ENCODE peak calls at places on chromosomes 12 and 14, in six cellular contexts. K is cardiac fibroblast, E is substantia nigra, A is cerebellar cortex, H is non-pigmented ciliary epithelial cell, J is mucosa of descending colon. T is an unnamed sample.

GRCh38 chr12:93223440-93224426 is 154.0 kb upstream of the NUDT4 start:
- DNase-seq in K (peak), E (no peak), A (no peak), H (no peak), J (no peak), T (no peak)

GRCh38 chr12:51415931-51416330 is 8.7 kb upstream of the SLC4A8 start:
- DNase-seq in K (no peak), E (no peak), A (no peak), H (no peak), J (no peak), T (no peak)

GRCh38 chr12:92927055-92927435 is 2.0 kb downstream of the EEA1 start:
- DNase-seq in K (peak), E (no peak), A (peak), H (no peak), J (no peak), T (peak)

GRCh38 chr12:26113194-26113654 is 11.6 kb downstream of the BHLHE41 start:
- DNase-seq in K (no peak), E (no peak), A (no peak), H (no peak), J (no peak), T (no peak)

GRCh38 chr14:73879027-73879426 is 7.6 kb upstream of the ZNF410 start:
- DNase-seq in K (no peak), E (no peak), A (no peak), H (no peak), J (no peak), T (no peak)

GRCh38 chr12:110224379-110225304 is 56.4 kb upstream of the ATP2A2 start:
- DNase-seq in K (peak), E (no peak), A (peak), H (peak), J (no peak), T (peak)

GRCh38 chr12:100572184-100572583 is 1.3 kb upstream of the GAS2L3 start:
- DNase-seq in K (no peak), E (no peak), A (no peak), H (no peak), J (no peak), T (no peak)

GRCh38 chr14:58151264-58151700 is 731 bp downstream of the ARMH4 start:
- DNase-seq in K (peak), E (no peak), A (peak), H (no peak), J (no peak), T (no peak)

GRCh38 chr14:93693914-93694313 is 94.4 kb downstream of the PRIMA1 start:
- DNase-seq in K (no peak), E (no peak), A (no peak), H (no peak), J (no peak), T (no peak)

GRCh38 chr14:38012056-38012455 is 195.6 kb upstream of the SSTR1 start:
- DNase-seq in K (no peak), E (no peak), A (no peak), H (no peak), J (no peak), T (no peak)

GRCh38 chr14:71119832-71120231 is 212.6 kb downstream of the PCNX1 start:
- DNase-seq in K (no peak), E (no peak), A (no peak), H (no peak), J (no peak), T (no peak)

GRCh38 chr12:55861871-55862270 is 19.1 kb upstream of the MMP19 start:
- DNase-seq in K (no peak), E (no peak), A (no peak), H (no peak), J (no peak), T (no peak)

GRCh38 chr12:54891717-54892478 is 37.6 kb downstream of the MUCL1 start:
- DNase-seq in K (no peak), E (no peak), A (no peak), H (no peak), J (no peak), T (no peak)

GRCh38 chr14:89973234-89973823 is 17.6 kb downstream of the TDP1 start:
- DNase-seq in K (peak), E (peak), A (peak), H (peak), J (no peak), T (peak)

GRCh38 chr14:35952584-35952983 is 126.4 kb downstream of the BRMS1L start:
- DNase-seq in K (no peak), E (no peak), A (no peak), H (no peak), J (no peak), T (no peak)

GRCh38 chr12:46367351-46368029 is 5.1 kb downstream of the SLC38A2 start:
- DNase-seq in K (peak), E (no peak), A (no peak), H (no peak), J (no peak), T (no peak)

GRCh38 chr14:81221579-81222102 is 882 bp upstream of the GTF2A1 start:
- DNase-seq in K (no peak), E (no peak), A (no peak), H (no peak), J (no peak), T (no peak)

GRCh38 chr12:94973202-94973601 is 30.3 kb downstream of the NDUFA12 start:
- DNase-seq in K (peak), E (no peak), A (no peak), H (peak), J (no peak), T (no peak)

GRCh38 chr12:74889563-74890236 is 319.9 kb downstream of the KCNC2 start:
- DNase-seq in K (peak), E (no peak), A (no peak), H (peak), J (no peak), T (peak)

GRCh38 chr12:93959657-93960056 is 188.7 kb upstream of the PLXNC1 start:
- DNase-seq in K (no peak), E (no peak), A (no peak), H (no peak), J (no peak), T (no peak)

GRCh38 chr12:48999371-49000131 is at the start of gene DDN:
- DNase-seq in K (peak), E (no peak), A (peak), H (no peak), J (peak), T (peak)

GRCh38 chr12:12024958-12025682 is 45.6 kb upstream of the BCL2L14 start:
- DNase-seq in K (no peak), E (no peak), A (no peak), H (no peak), J (peak), T (no peak)

T was measured in putamen.